ENCODE peak calls at places on chromosomes 1 and 21, in nine cellular contexts. W is endothelial cell; O is MV-4-11; Z is AG10803; P is stimulated activated CD8-positive, alpha-beta memory T cell treated with anti-CD3 and anti-CD28 coated beads, Interleukin-15, amount 100 ng/mL, for 1 hour; C is GM10248; N is activated CD4-positive, alpha-beta T cell treated with anti-CD3 and anti-CD28 coated beads, Interleukin-2, amount 10 ng/mL, durations not matched to agents 7 days and 5 days; I is skeletal muscle cell; U is central memory CD4-positive, alpha-beta T cell. R is an unnamed sample.

GRCh38 chr1:118918940-118919259 is 69.2 kb downstream of the TBX15 start:
- DNase-seq in Z (no peak), C (no peak), I (no peak), U (no peak), P (no peak), N (no peak), O (no peak), W (no peak), R (no peak)

GRCh38 chr1:34164510-34165381 is at the start of gene CSMD2:
- DNase-seq in P (no peak), O (no peak), C (no peak), N (no peak), Z (peak), U (no peak), W (peak), I (peak), R (no peak)

GRCh38 chr1:197481101-197481500 is 213.0 kb downstream of the CRB1 start:
- DNase-seq in N (peak), O (no peak), U (no peak), W (peak), I (no peak), Z (peak), C (no peak), P (no peak), R (no peak)

GRCh38 chr21:17585875-17586450 is 26.7 kb downstream of the BTG3 start:
- DNase-seq in U (peak), O (peak), I (no peak), W (no peak), N (peak), C (peak), Z (peak), P (no peak), R (peak)

GRCh38 chr1:197184190-197184589 is 37.7 kb upstream of the ASPM start:
- DNase-seq in C (no peak), P (no peak), W (no peak), I (no peak), Z (peak), U (no peak), N (no peak), O (no peak), R (no peak)

GRCh38 chr1:154751690-154752089 is 118.4 kb downstream of the KCNN3 start:
- DNase-seq in Z (peak), U (no peak), C (no peak), I (no peak), N (no peak), W (no peak), O (peak), P (no peak), R (no peak)

GRCh38 chr1:238223067-238223640 is 332.4 kb upstream of the ZP4 start:
- DNase-seq in I (peak), O (no peak), W (no peak), P (no peak), U (no peak), N (no peak), Z (no peak), C (no peak), R (no peak)

GRCh38 chr1:233656032-233656620 is 42.2 kb downstream of the KCNK1 start:
- DNase-seq in Z (no peak), I (no peak), C (no peak), U (no peak), O (no peak), P (no peak), W (no peak), N (no peak), R (no peak)

GRCh38 chr1:221381858-221382623 is 359.8 kb downstream of the DUSP10 start:
- DNase-seq in I (no peak), U (no peak), W (no peak), O (no peak), N (no peak), P (no peak), Z (peak), C (no peak), R (no peak)

R was measured in NCI-H146.